ENCODE peak calls at places on chromosomes 11 and 22, in four cellular contexts. L, E, G and H are unnamed samples.

GRCh38 chr11:124678416-124678815 is 4.7 kb downstream of the SPA17 start:
- DNase-seq in E (no peak), G (no peak), L (no peak), H (no peak)

GRCh38 chr11:128310676-128311445 is 276.5 kb downstream of the ETS1 start:
- DNase-seq in E (no peak), L (no peak), G (no peak), H (no peak)

GRCh38 chr11:33089776-33090175 is 50.4 kb downstream of the TCP11L1 start:
- DNase-seq in L (no peak), E (no peak), G (no peak), H (no peak)

GRCh38 chr22:36149464-36149863 is 11.1 kb downstream of the APOL3 start:
- DNase-seq in E (no peak), L (no peak), G (no peak), H (no peak)

GRCh38 chr11:114308689-114309089 is 12.5 kb downstream of the NNMT start:
- DNase-seq in L (no peak), G (no peak), E (no peak), H (no peak)

GRCh38 chr22:45242778-45243191 is 2.1 kb upstream of the KIAA0930 start:
- DNase-seq in L (no peak), E (peak), G (no peak), H (no peak)

GRCh38 chr11:123357990-123358827 is 71.9 kb upstream of the GRAMD1B start:
- DNase-seq in G (no peak), E (no peak), L (no peak), H (peak)

GRCh38 chr11:13993096-13993760 is 30.7 kb downstream of the SPON1 start:
- DNase-seq in E (no peak), L (no peak), G (no peak), H (no peak)

GRCh38 chr11:111514216-111515031 is at the start of gene HOATZ:
- DNase-seq in G (peak), L (peak), E (no peak), H (no peak)

GRCh38 chr11:123707606-123708205 is 33.8 kb downstream of the ZNF202 start:
- DNase-seq in L (peak), G (peak), E (peak), H (peak)

GRCh38 chr11:31821779-31822574 is 10.9 kb upstream of the PAX6 start:
- DNase-seq in E (no peak), G (no peak), L (no peak), H (no peak)

GRCh38 chr11:102518296-102519094 is 12.1 kb downstream of the MMP7 start:
- DNase-seq in L (no peak), G (no peak), E (no peak), H (no peak)

GRCh38 chr11:134277176-134278001 is 1.2 kb downstream of the GLB1L3 start:
- DNase-seq in L (no peak), E (no peak), G (no peak), H (no peak)

GRCh38 chr11:45089845-45090499 is 56.5 kb upstream of the PRDM11 start:
- DNase-seq in E (no peak), L (no peak), G (no peak), H (no peak)

GRCh38 chr11:131373326-131373725 is 2.9 kb downstream of the NTM start:
- DNase-seq in E (no peak), L (no peak), G (no peak), H (no peak)

DNA sequence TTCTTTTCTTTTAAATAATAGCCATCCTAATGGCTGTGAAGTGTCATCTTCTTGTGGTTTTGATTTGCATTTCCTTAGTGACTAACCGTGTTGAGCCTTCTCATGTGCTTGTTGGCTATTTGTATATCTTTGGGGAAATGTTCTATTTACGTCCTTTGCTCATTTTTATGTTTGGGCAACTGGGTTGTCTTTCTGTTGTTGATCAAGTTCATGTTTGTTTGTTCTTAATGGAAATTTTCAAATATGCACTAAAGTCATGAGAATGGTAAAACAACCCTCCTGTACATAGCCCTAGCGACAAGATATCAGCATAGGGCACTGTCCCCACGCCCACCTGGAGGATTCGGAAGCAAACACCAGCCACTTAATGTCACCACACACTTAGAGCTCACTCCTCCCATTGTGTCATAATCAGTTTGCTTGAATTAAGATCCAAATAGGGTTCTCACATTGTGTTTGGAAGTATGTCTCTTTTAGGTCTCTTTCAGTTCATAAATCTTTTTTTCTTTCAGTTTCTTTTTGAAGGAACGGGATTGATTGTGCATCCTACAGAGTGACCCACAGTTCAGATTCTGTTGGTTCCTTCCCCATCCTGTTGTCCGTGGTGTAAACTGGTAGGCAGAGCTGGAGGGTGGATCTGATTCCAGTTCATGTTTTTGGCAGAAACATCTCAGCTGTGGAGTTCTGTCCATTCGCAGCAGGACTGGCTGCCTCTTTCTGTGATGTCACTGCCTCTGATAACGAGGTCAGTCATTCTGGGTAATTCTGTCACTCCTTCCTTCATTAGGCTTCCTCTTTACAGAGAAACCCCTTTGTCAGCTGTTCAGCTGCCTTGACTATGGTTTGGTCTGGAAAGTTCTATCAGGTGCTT is 26.4 kb upstream of the ADORA2A start:
- DNase-seq in E (no peak), L (no peak), G (no peak), H (peak)
- TF ChIP-seq HDAC6 in E (no peak), L (no peak), G (no peak), H (no peak)

DNA sequence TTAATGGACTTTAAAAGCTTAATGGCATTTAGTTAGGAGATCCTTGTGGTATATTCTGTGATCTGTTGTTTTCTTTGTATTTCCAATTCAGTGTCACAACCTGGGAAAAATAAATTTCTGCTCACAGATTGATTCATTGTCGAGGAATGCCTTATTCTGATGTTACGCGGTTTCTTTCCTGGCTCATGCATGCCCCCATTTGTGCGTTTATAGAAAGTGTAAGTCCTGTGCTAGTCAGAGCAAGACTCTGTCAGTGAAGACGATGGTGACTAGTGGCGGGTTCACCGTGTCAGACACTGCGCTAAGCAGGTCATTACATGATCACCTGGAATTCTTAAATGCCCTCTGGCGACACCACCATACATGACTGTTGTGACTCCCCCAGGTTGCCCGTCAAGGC is 169.4 kb downstream of the TBC1D22A start:
- DNase-seq in L (no peak), E (no peak), G (no peak), H (no peak)
- TF ChIP-seq CHD2 in L (no peak), E (no peak), G (no peak), H (no peak)

DNA sequence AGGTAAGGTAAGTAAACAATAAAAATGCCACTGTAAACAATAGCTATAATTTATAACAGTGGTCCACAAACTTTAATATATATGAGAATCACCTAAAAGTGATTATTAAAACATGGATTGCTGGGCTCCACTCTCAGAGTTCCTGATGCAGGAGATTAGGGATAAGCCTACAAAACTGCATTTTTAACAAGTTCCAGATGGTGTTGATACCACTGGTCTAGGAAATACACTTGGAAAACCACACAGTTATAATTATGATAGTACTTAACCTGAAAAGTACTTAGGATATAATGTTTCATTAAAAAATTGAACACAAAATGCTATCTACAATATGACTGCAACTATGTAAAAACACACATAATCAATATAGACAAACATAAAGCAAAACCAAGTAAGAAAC is 20.4 kb downstream of the FCHSD2 start:
- DNase-seq in E (no peak), L (no peak), G (no peak), H (no peak)
- TF ChIP-seq RFX5 in E (no peak), L (no peak), G (no peak), H (no peak)

GRCh38 chr11:22338465-22338810 is 257 bp downstream of the SLC17A6 start:
- DNase-seq in E (no peak), L (no peak), G (no peak), H (no peak)

GRCh38 chr11:22342599-22343138 is 4.5 kb downstream of the SLC17A6 start:
- DNase-seq in E (no peak), G (no peak), L (no peak), H (no peak)

GRCh38 chr11:22341582-22341919 is 3.4 kb downstream of the SLC17A6 start:
- DNase-seq in E (no peak), G (no peak), L (no peak), H (no peak)

GRCh38 chr11:22340803-22341581 is 2.8 kb downstream of the SLC17A6 start:
- DNase-seq in L (no peak), G (no peak), E (no peak), H (no peak)

GRCh38 chr11:22337571-22338464 is at the start of gene SLC17A6:
- DNase-seq in L (peak), G (no peak), E (peak), H (no peak)
- TF ChIP-seq HDAC6 in L (no peak), G (no peak), E (no peak), H (no peak)

DNA sequence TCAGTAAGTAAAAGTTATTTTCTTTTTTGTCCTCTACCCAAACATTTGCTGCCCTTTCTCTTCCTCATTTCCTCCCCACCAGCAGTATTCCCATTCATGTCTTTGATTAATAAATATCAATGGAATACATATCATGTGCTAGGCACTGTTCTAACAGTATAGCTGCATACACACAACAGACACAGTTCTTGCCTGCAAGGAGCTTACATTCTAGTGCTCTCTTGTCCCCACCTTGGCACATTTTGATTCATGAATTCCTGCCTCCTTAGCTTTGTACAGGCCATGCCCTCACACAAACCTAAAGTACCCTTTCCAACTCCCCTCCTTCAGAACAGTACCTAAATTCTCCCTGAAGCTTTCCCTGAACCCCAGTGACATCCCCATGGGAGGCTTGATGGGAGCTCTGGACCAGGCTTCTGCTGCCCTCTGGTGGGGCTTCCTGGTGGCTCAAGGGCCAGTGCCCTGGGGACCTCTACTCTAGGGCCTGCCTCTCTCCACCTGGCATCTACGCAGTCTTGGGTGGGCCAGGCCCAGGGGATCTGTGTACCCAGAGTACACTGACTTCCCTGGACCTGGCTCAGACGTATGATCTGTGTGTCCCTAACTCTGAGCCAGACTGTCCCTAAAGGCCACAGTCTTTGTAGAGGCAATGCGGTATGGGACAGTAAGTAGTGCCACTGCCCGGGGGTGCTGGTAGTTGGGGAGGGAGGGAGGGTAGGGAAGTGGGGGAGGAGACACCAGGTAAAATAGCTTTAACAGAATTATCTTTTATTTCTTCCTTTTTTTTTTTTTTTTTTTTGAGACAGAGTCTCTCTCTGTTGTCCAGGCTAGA is 14.1 kb downstream of the RPS13 start:
- DNase-seq in E (peak), G (peak), L (peak), H (peak)
- TF ChIP-seq CHD2 in E (no peak), G (no peak), L (no peak), H (no peak)

GRCh38 chr11:103700605-103701004 is 335.8 kb upstream of the DDI1 start:
- DNase-seq in L (no peak), E (no peak), G (no peak), H (no peak)
- TF ChIP-seq RFX5 in L (no peak), E (no peak), G (no peak), H (no peak)